ENCODE peak calls at places on chromosomes 16 and 17, in eight cellular contexts. R is psoas muscle; L is Caki2; Y is stimulated activated CD4-positive, alpha-beta T cell treated with anti-CD3 and anti-CD28 coated beads, TNF-alpha, amount 100 ng/mL, for 24 hours; K is posterior cingulate gyrus; G is heart right ventricle; Q is GM12878; M is IMR-90. N is an unnamed sample.

GRCh38 chr17:59627770-59628171 is 8.1 kb downstream of the CLTC start:
- DNase-seq in M (no peak), K (no peak), L (no peak), R (no peak), Y (no peak), G (no peak), Q (no peak), N (no peak)

GRCh38 chr17:50127661-50128361 is 2.1 kb downstream of the SAMD14 start:
- DNase-seq in K (no peak), M (peak), Q (no peak), R (no peak), G (no peak), L (no peak), Y (no peak), N (peak)

GRCh38 chr17:80142929-80143328 is 4.0 kb downstream of the EIF4A3 start:
- DNase-seq in G (no peak), L (no peak), K (no peak), R (no peak), Q (no peak), Y (no peak), M (no peak), N (no peak)

GRCh38 chr17:3506054-3506453 is 30.3 kb downstream of the ASPA start:
- DNase-seq in L (no peak), M (no peak), Y (no peak), R (no peak), Q (no peak), K (no peak), G (no peak), N (no peak)

GRCh38 chr17:75619506-75620431 is 13.5 kb upstream of the SMIM5 start:
- DNase-seq in G (no peak), M (peak), R (no peak), K (no peak), Y (no peak), Q (no peak), L (no peak), N (no peak)

GRCh38 chr17:77887464-77888241 is 70.8 kb upstream of the TNRC6C start:
- DNase-seq in G (peak), K (peak), L (peak), Q (no peak), Y (peak), R (peak), M (peak), N (peak)

GRCh38 chr16:84600343-84601229 is 17.3 kb downstream of the COTL1 start:
- DNase-seq in L (no peak), Y (no peak), Q (peak), R (no peak), G (no peak), M (peak), K (no peak), N (no peak)

GRCh38 chr17:14871921-14872320 is 393.2 kb downstream of the PMP22 start:
- DNase-seq in Q (no peak), L (no peak), G (no peak), Y (no peak), K (no peak), M (peak), R (no peak), N (no peak)